ENCODE peak calls at places on chromosome 18, in five cellular contexts. One of them, this sample, is unnamed.

GRCh38 chr18:48615566-48616401 is 77.0 kb downstream of the CTIF start:
- DNase-seq in heart right ventricle: no peak
- DNase-seq in coronary artery: no peak
- DNase-seq in cardiac fibroblast: no peak
- DNase-seq in neural progenitor cell: no peak
- DNase-seq in this sample: no peak

GRCh38 chr18:2969695-2970094 is 43.2 kb downstream of the LPIN2 start:
- DNase-seq in heart right ventricle: no peak
- DNase-seq in coronary artery: no peak
- DNase-seq in cardiac fibroblast: no peak
- DNase-seq in neural progenitor cell: no peak
- DNase-seq in this sample: no peak

GRCh38 chr18:66999003-66999402 is 395.1 kb upstream of the CDH19 start:
- DNase-seq in heart right ventricle: no peak
- DNase-seq in coronary artery: no peak
- DNase-seq in cardiac fibroblast: no peak
- DNase-seq in neural progenitor cell: no peak
- DNase-seq in this sample: no peak

GRCh38 chr18:35024965-35025364 is 16.2 kb upstream of the MAPRE2 start:
- DNase-seq in heart right ventricle: no peak
- DNase-seq in coronary artery: peak
- DNase-seq in cardiac fibroblast: peak
- DNase-seq in neural progenitor cell: no peak
- DNase-seq in this sample: peak

GRCh38 chr18:79136742-79137141 is 67.5 kb downstream of the ATP9B start:
- DNase-seq in heart right ventricle: no peak
- DNase-seq in coronary artery: no peak
- DNase-seq in cardiac fibroblast: no peak
- DNase-seq in neural progenitor cell: no peak
- DNase-seq in this sample: no peak

GRCh38 chr18:75784413-75784812 is 356.9 kb upstream of the SMIM21 start:
- DNase-seq in heart right ventricle: no peak
- DNase-seq in coronary artery: no peak
- DNase-seq in cardiac fibroblast: no peak
- DNase-seq in neural progenitor cell: no peak
- DNase-seq in this sample: no peak

GRCh38 chr18:79467126-79467525 is 71.4 kb downstream of the NFATC1 start:
- DNase-seq in heart right ventricle: no peak
- DNase-seq in coronary artery: no peak
- DNase-seq in cardiac fibroblast: no peak
- DNase-seq in neural progenitor cell: no peak
- DNase-seq in this sample: no peak

GRCh38 chr18:46474487-46475366 is 182.3 kb downstream of the LOXHD1 start:
- DNase-seq in heart right ventricle: no peak
- DNase-seq in coronary artery: no peak
- DNase-seq in cardiac fibroblast: no peak
- DNase-seq in neural progenitor cell: no peak
- DNase-seq in this sample: no peak

GRCh38 chr18:73479472-73479871 is 611.7 kb upstream of the NETO1 start:
- DNase-seq in heart right ventricle: no peak
- DNase-seq in coronary artery: no peak
- DNase-seq in cardiac fibroblast: peak
- DNase-seq in neural progenitor cell: no peak
- DNase-seq in this sample: peak

GRCh38 chr18:11948852-11949523 is 32.3 kb upstream of the IMPA2 start:
- DNase-seq in heart right ventricle: no peak
- DNase-seq in coronary artery: no peak
- DNase-seq in cardiac fibroblast: peak
- DNase-seq in neural progenitor cell: no peak
- DNase-seq in this sample: peak

GRCh38 chr18:62436636-62437519 is 85.9 kb upstream of the ZCCHC2 start:
- DNase-seq in heart right ventricle: peak
- DNase-seq in coronary artery: peak
- DNase-seq in cardiac fibroblast: peak
- DNase-seq in neural progenitor cell: no peak
- DNase-seq in this sample: peak

GRCh38 chr18:62682396-62682795 is 32.9 kb upstream of the PHLPP1 start:
- DNase-seq in heart right ventricle: no peak
- DNase-seq in coronary artery: no peak
- DNase-seq in cardiac fibroblast: no peak
- DNase-seq in neural progenitor cell: peak
- DNase-seq in this sample: no peak

GRCh38 chr18:37335337-37335736 is 230.3 kb downstream of the CELF4 start:
- DNase-seq in heart right ventricle: no peak
- DNase-seq in coronary artery: no peak
- DNase-seq in cardiac fibroblast: peak
- DNase-seq in neural progenitor cell: peak
- DNase-seq in this sample: no peak

GRCh38 chr18:22378672-22379282 is 38.9 kb downstream of the CTAGE1 start:
- DNase-seq in heart right ventricle: peak
- DNase-seq in coronary artery: no peak
- DNase-seq in cardiac fibroblast: peak
- DNase-seq in neural progenitor cell: peak
- DNase-seq in this sample: peak

GRCh38 chr18:36757081-36757480 is 71.7 kb downstream of the TPGS2 start:
- DNase-seq in heart right ventricle: no peak
- DNase-seq in coronary artery: no peak
- DNase-seq in cardiac fibroblast: peak
- DNase-seq in neural progenitor cell: peak
- DNase-seq in this sample: peak

GRCh38 chr18:74493689-74494088 is 2.5 kb upstream of the CNDP2 start:
- DNase-seq in heart right ventricle: no peak
- DNase-seq in coronary artery: no peak
- DNase-seq in cardiac fibroblast: peak
- DNase-seq in neural progenitor cell: peak
- DNase-seq in this sample: peak

GRCh38 chr18:23964282-23965238 is 50.0 kb upstream of the TTC39C start:
- DNase-seq in heart right ventricle: no peak
- DNase-seq in coronary artery: no peak
- DNase-seq in cardiac fibroblast: no peak
- DNase-seq in neural progenitor cell: no peak
- DNase-seq in this sample: no peak

GRCh38 chr18:12376034-12376717 is 851 bp downstream of the AFG3L2 start:
- DNase-seq in heart right ventricle: peak
- DNase-seq in coronary artery: no peak
- DNase-seq in cardiac fibroblast: peak
- DNase-seq in neural progenitor cell: peak
- DNase-seq in this sample: no peak

GRCh38 chr18:79964330-79965118 is at the start of gene HSBP1L1:
- DNase-seq in heart right ventricle: peak
- DNase-seq in coronary artery: peak
- DNase-seq in cardiac fibroblast: peak
- DNase-seq in neural progenitor cell: peak
- DNase-seq in this sample: no peak

GRCh38 chr18:37604032-37604431 is 38.4 kb upstream of the CELF4 start:
- DNase-seq in heart right ventricle: no peak
- DNase-seq in coronary artery: no peak
- DNase-seq in cardiac fibroblast: peak
- DNase-seq in neural progenitor cell: no peak
- DNase-seq in this sample: no peak

GRCh38 chr18:75248426-75249191 is 38.0 kb downstream of the TSHZ1 start:
- DNase-seq in heart right ventricle: no peak
- DNase-seq in coronary artery: no peak
- DNase-seq in cardiac fibroblast: no peak
- DNase-seq in neural progenitor cell: no peak
- DNase-seq in this sample: no peak

GRCh38 chr18:52861558-52861957 is 521.6 kb downstream of the DCC start:
- DNase-seq in heart right ventricle: no peak
- DNase-seq in coronary artery: no peak
- DNase-seq in cardiac fibroblast: no peak
- DNase-seq in neural progenitor cell: no peak
- DNase-seq in this sample: no peak

GRCh38 chr18:1292167-1292566 is 387.5 kb downstream of the ADCYAP1 start:
- DNase-seq in heart right ventricle: no peak
- DNase-seq in coronary artery: no peak
- DNase-seq in cardiac fibroblast: no peak
- DNase-seq in neural progenitor cell: no peak
- DNase-seq in this sample: no peak

GRCh38 chr18:4842287-4842686 is 354.8 kb downstream of the AKAIN1 start:
- DNase-seq in heart right ventricle: no peak
- DNase-seq in coronary artery: no peak
- DNase-seq in cardiac fibroblast: no peak
- DNase-seq in neural progenitor cell: no peak
- DNase-seq in this sample: no peak

GRCh38 chr18:72160504-72161445 is 383.4 kb downstream of the CBLN2 start:
- DNase-seq in heart right ventricle: no peak
- DNase-seq in coronary artery: no peak
- DNase-seq in cardiac fibroblast: no peak
- DNase-seq in neural progenitor cell: no peak
- DNase-seq in this sample: no peak

GRCh38 chr18:79785831-79786230 is 11.9 kb upstream of the KCNG2 start:
- DNase-seq in heart right ventricle: no peak
- DNase-seq in coronary artery: no peak
- DNase-seq in cardiac fibroblast: no peak
- DNase-seq in neural progenitor cell: no peak
- DNase-seq in this sample: no peak

GRCh38 chr18:74528913-74529312 is 5.4 kb upstream of the CNDP1 start:
- DNase-seq in heart right ventricle: no peak
- DNase-seq in coronary artery: no peak
- DNase-seq in cardiac fibroblast: no peak
- DNase-seq in neural progenitor cell: no peak
- DNase-seq in this sample: no peak

GRCh38 chr18:3449702-3450357 is at the start of gene TGIF1:
- DNase-seq in heart right ventricle: peak
- DNase-seq in coronary artery: peak
- DNase-seq in cardiac fibroblast: peak
- DNase-seq in neural progenitor cell: peak
- DNase-seq in this sample: peak

GRCh38 chr18:48263421-48263820 is 145.8 kb downstream of the ZBTB7C start:
- DNase-seq in heart right ventricle: no peak
- DNase-seq in coronary artery: no peak
- DNase-seq in cardiac fibroblast: no peak
- DNase-seq in neural progenitor cell: no peak
- DNase-seq in this sample: no peak

GRCh38 chr18:22517356-22517755 is 99.6 kb upstream of the CTAGE1 start:
- DNase-seq in heart right ventricle: no peak
- DNase-seq in coronary artery: no peak
- DNase-seq in cardiac fibroblast: peak
- DNase-seq in neural progenitor cell: no peak
- DNase-seq in this sample: no peak

GRCh38 chr18:63298393-63299015 is 21.1 kb downstream of the BCL2 start:
- DNase-seq in heart right ventricle: no peak
- DNase-seq in coronary artery: no peak
- DNase-seq in cardiac fibroblast: no peak
- DNase-seq in neural progenitor cell: no peak
- DNase-seq in this sample: no peak

GRCh38 chr18:5879479-5879882 is 15.8 kb downstream of the TMEM200C start:
- DNase-seq in heart right ventricle: no peak
- DNase-seq in coronary artery: no peak
- DNase-seq in cardiac fibroblast: peak
- DNase-seq in neural progenitor cell: peak
- DNase-seq in this sample: peak

GRCh38 chr18:74446178-74446577 is 10.9 kb downstream of the DIPK1C start:
- DNase-seq in heart right ventricle: no peak
- DNase-seq in coronary artery: no peak
- DNase-seq in cardiac fibroblast: no peak
- DNase-seq in neural progenitor cell: no peak
- DNase-seq in this sample: no peak

GRCh38 chr18:48949606-48950535 is 894 bp downstream of the SMAD7 start:
- DNase-seq in heart right ventricle: peak
- DNase-seq in coronary artery: peak
- DNase-seq in cardiac fibroblast: peak
- DNase-seq in neural progenitor cell: peak
- DNase-seq in this sample: no peak

GRCh38 chr18:50051288-50051687 is 143.7 kb downstream of the MYO5B start:
- DNase-seq in heart right ventricle: no peak
- DNase-seq in coronary artery: no peak
- DNase-seq in cardiac fibroblast: peak
- DNase-seq in neural progenitor cell: peak
- DNase-seq in this sample: no peak

GRCh38 chr18:58838165-58838860 is 26.4 kb upstream of the ZNF532 start:
- DNase-seq in heart right ventricle: no peak
- DNase-seq in coronary artery: no peak
- DNase-seq in cardiac fibroblast: no peak
- DNase-seq in neural progenitor cell: no peak
- DNase-seq in this sample: no peak
- TF ChIP-seq CTCF in heart right ventricle: no peak
- TF ChIP-seq CTCF in coronary artery: no peak
- TF ChIP-seq CTCF in cardiac fibroblast: no peak
- TF ChIP-seq CTCF in neural progenitor cell: no peak
- TF ChIP-seq CTCF in this sample: no peak

GRCh38 chr18:9792565-9793226 is 84.6 kb downstream of the RAB31 start:
- DNase-seq in heart right ventricle: no peak
- DNase-seq in coronary artery: no peak
- DNase-seq in cardiac fibroblast: no peak
- DNase-seq in neural progenitor cell: peak
- DNase-seq in this sample: no peak
- TF ChIP-seq CTCF in heart right ventricle: peak
- TF ChIP-seq CTCF in coronary artery: no peak
- TF ChIP-seq CTCF in cardiac fibroblast: peak
- TF ChIP-seq CTCF in neural progenitor cell: peak
- TF ChIP-seq CTCF in this sample: peak

DNA sequence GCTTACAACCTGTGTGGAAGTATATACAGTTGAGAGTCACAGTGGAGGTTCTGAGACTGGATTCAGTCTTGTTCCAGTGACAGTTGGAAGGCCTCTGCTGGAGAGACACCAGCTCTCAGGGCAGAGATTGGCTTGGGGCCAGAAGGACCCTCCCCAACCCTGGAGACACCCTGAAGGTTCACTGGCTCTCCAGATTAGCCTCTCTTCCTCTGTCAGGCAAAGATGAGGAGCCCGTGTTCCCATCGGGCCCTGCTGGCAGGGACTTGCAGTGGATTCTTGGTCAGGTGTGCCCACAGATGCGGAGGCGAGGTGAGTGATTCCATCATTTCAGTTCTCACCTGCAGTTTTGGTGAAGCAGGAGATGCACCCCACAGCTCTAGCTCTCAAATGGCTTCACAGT is 78.6 kb downstream of the FAM210A start:
- DNase-seq in heart right ventricle: no peak
- DNase-seq in coronary artery: no peak
- DNase-seq in cardiac fibroblast: no peak
- DNase-seq in neural progenitor cell: no peak
- DNase-seq in this sample: no peak
- TF ChIP-seq CTCF in heart right ventricle: no peak
- TF ChIP-seq CTCF in coronary artery: no peak
- TF ChIP-seq CTCF in cardiac fibroblast: no peak
- TF ChIP-seq CTCF in neural progenitor cell: no peak
- TF ChIP-seq CTCF in this sample: no peak

GRCh38 chr18:25019946-25020345 is 332.0 kb downstream of the ZNF521 start:
- DNase-seq in heart right ventricle: no peak
- DNase-seq in coronary artery: no peak
- DNase-seq in cardiac fibroblast: no peak
- DNase-seq in neural progenitor cell: no peak
- DNase-seq in this sample: no peak

GRCh38 chr18:25016181-25016580 is 335.8 kb downstream of the ZNF521 start:
- DNase-seq in heart right ventricle: no peak
- DNase-seq in coronary artery: no peak
- DNase-seq in cardiac fibroblast: no peak
- DNase-seq in neural progenitor cell: no peak
- DNase-seq in this sample: no peak

GRCh38 chr18:25019086-25019860 is 332.7 kb downstream of the ZNF521 start:
- DNase-seq in heart right ventricle: no peak
- DNase-seq in coronary artery: no peak
- DNase-seq in cardiac fibroblast: no peak
- DNase-seq in neural progenitor cell: no peak
- DNase-seq in this sample: no peak

GRCh38 chr18:25010623-25011374 is 341.2 kb downstream of the ZNF521 start:
- DNase-seq in heart right ventricle: no peak
- DNase-seq in coronary artery: no peak
- DNase-seq in cardiac fibroblast: no peak
- DNase-seq in neural progenitor cell: no peak
- DNase-seq in this sample: no peak

GRCh38 chr18:25016666-25017065 is 335.3 kb downstream of the ZNF521 start:
- DNase-seq in heart right ventricle: no peak
- DNase-seq in coronary artery: no peak
- DNase-seq in cardiac fibroblast: no peak
- DNase-seq in neural progenitor cell: no peak
- DNase-seq in this sample: no peak
- TF ChIP-seq CTCF in heart right ventricle: no peak
- TF ChIP-seq CTCF in coronary artery: no peak
- TF ChIP-seq CTCF in cardiac fibroblast: no peak
- TF ChIP-seq CTCF in neural progenitor cell: no peak
- TF ChIP-seq CTCF in this sample: no peak

This sample was measured in HFFc6.